ENCODE peak calls at places on chromosomes 16 and 17, in nine cellular contexts. K, L, D, G, C, J, F, O and M are unnamed samples.

GRCh38 chr17:81923302-81924260 is 4.0 kb downstream of the MAFG start:
- DNase-seq in K (peak), L (peak), D (peak), G (no peak), C (peak), J (peak), F (peak), O (peak), M (peak)

GRCh38 chr17:60832206-60832605 is 154.6 kb downstream of the BCAS3 start:
- DNase-seq in K (no peak), L (no peak), D (no peak), G (no peak), C (no peak), J (no peak), F (peak), O (no peak), M (no peak)

GRCh38 chr17:73371846-73372245 is 60.0 kb upstream of the CDC42EP4 start:
- DNase-seq in K (no peak), L (no peak), D (no peak), G (no peak), C (no peak), J (no peak), F (no peak), O (no peak), M (no peak)

GRCh38 chr17:18988546-18989173 is 15.9 kb downstream of the FAM83G start:
- DNase-seq in K (no peak), L (no peak), D (no peak), G (no peak), C (no peak), J (peak), F (no peak), O (no peak), M (no peak)

GRCh38 chr17:75498019-75498725 is 17.2 kb downstream of the CASKIN2 start:
- DNase-seq in K (no peak), L (no peak), D (no peak), G (no peak), C (no peak), J (no peak), F (no peak), O (no peak), M (no peak)

GRCh38 chr17:34852614-34853013 is 108.6 kb downstream of the CCT6B start:
- DNase-seq in K (no peak), L (no peak), D (peak), G (no peak), C (no peak), J (no peak), F (no peak), O (no peak), M (no peak)

GRCh38 chr16:4682616-4683254 is 10.6 kb upstream of the NUDT16L1 start:
- DNase-seq in K (no peak), L (no peak), D (peak), G (no peak), C (no peak), J (no peak), F (peak), O (no peak), M (no peak)

GRCh38 chr16:26791166-26791565 is 275.6 kb upstream of the C16orf82 start:
- DNase-seq in K (no peak), L (no peak), D (no peak), G (no peak), C (no peak), J (no peak), F (no peak), O (no peak), M (no peak)

GRCh38 chr17:57640079-57640478 is 105.0 kb downstream of the CCDC182 start:
- DNase-seq in K (no peak), L (no peak), D (peak), G (no peak), C (no peak), J (no peak), F (no peak), O (no peak), M (no peak)

GRCh38 chr17:28643979-28644781 is 778 bp downstream of the BLTP2 start:
- DNase-seq in K (peak), L (peak), D (peak), G (no peak), C (no peak), J (peak), F (peak), O (peak), M (no peak)

GRCh38 chr16:16013812-16014211 is 64.4 kb downstream of the ABCC1 start:
- DNase-seq in K (no peak), L (no peak), D (no peak), G (no peak), C (no peak), J (no peak), F (no peak), O (no peak), M (no peak)

GRCh38 chr17:34269969-34270368 is at the start of gene CCL7:
- DNase-seq in K (no peak), L (no peak), D (no peak), G (no peak), C (no peak), J (no peak), F (no peak), O (no peak), M (peak)

GRCh38 chr17:31663576-31663975 is 195.5 kb downstream of the COPRS start:
- DNase-seq in K (no peak), L (no peak), D (peak), G (no peak), C (no peak), J (no peak), F (peak), O (no peak), M (no peak)

GRCh38 chr16:74577882-74578366 is 29.0 kb downstream of the GLG1 start:
- DNase-seq in K (no peak), L (no peak), D (no peak), G (no peak), C (peak), J (no peak), F (peak), O (no peak), M (no peak)

GRCh38 chr16:70754874-70755600 is 45.9 kb downstream of the VAC14 start:
- DNase-seq in K (no peak), L (no peak), D (no peak), G (no peak), C (no peak), J (no peak), F (no peak), O (no peak), M (no peak)

GRCh38 chr17:55421179-55421934 is at the start of gene MMD:
- DNase-seq in K (peak), L (no peak), D (no peak), G (no peak), C (no peak), J (peak), F (peak), O (peak), M (no peak)

GRCh38 chr17:31100840-31101239 is 6.1 kb downstream of the NF1 start:
- DNase-seq in K (no peak), L (no peak), D (no peak), G (no peak), C (no peak), J (no peak), F (no peak), O (no peak), M (no peak)

GRCh38 chr17:68061512-68062313 is 26.2 kb downstream of the KPNA2 start:
- DNase-seq in K (no peak), L (no peak), D (no peak), G (no peak), C (no peak), J (no peak), F (peak), O (no peak), M (no peak)

GRCh38 chr17:77503293-77503655 is 362.5 kb downstream of the SEC14L1 start:
- DNase-seq in K (peak), L (no peak), D (no peak), G (no peak), C (no peak), J (no peak), F (no peak), O (no peak), M (no peak)

GRCh38 chr17:78905111-78905510 is 2.1 kb upstream of the CEP295NL start:
- DNase-seq in K (no peak), L (no peak), D (no peak), G (no peak), C (no peak), J (no peak), F (no peak), O (no peak), M (no peak)

GRCh38 chr17:956905-957304 is 22.7 kb downstream of the NXN start:
- DNase-seq in K (no peak), L (no peak), D (no peak), G (no peak), C (no peak), J (no peak), F (no peak), O (peak), M (no peak)

GRCh38 chr16:70433456-70434103 is 5.3 kb downstream of the ST3GAL2 start:
- DNase-seq in K (peak), L (no peak), D (no peak), G (no peak), C (no peak), J (no peak), F (peak), O (no peak), M (peak)

GRCh38 chr16:10333321-10334032 is 52.4 kb upstream of the ATF7IP2 start:
- DNase-seq in K (no peak), L (no peak), D (no peak), G (no peak), C (no peak), J (no peak), F (no peak), O (no peak), M (no peak)

GRCh38 chr17:3558603-3559269 is 1.1 kb upstream of the TRPV3 start:
- DNase-seq in K (no peak), L (no peak), D (no peak), G (no peak), C (peak), J (peak), F (no peak), O (no peak), M (no peak)

GRCh38 chr17:78252111-78252634 is 20.7 kb downstream of the TMEM235 start:
- DNase-seq in K (no peak), L (no peak), D (no peak), G (no peak), C (no peak), J (peak), F (no peak), O (no peak), M (no peak)

DNA sequence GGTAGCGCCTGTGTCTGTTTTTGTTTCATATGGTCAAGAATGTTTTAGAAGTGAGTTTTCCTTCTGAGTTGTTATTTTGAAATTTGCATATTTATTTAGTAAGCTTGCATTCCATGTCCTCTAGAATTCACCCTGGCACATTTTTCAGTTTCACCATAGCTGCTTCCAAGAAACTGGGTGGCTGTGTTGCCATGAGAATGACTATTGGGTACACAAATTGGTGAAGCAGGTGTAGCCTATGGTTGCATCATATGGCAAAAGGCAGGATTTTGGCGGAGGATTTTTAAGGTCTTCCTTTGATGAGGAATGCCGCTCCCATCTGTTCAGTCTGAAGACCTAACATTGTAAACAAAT is 1.3 kb downstream of the HERPUD1 start:
- DNase-seq in K (no peak), L (no peak), D (no peak), G (no peak), C (no peak), J (no peak), F (peak), O (no peak), M (no peak)
- H3K4me3 ChIP-seq in K (peak), L (peak), D (peak), G (peak), C (peak), J (peak), F (peak), O (peak), M (peak)

DNA sequence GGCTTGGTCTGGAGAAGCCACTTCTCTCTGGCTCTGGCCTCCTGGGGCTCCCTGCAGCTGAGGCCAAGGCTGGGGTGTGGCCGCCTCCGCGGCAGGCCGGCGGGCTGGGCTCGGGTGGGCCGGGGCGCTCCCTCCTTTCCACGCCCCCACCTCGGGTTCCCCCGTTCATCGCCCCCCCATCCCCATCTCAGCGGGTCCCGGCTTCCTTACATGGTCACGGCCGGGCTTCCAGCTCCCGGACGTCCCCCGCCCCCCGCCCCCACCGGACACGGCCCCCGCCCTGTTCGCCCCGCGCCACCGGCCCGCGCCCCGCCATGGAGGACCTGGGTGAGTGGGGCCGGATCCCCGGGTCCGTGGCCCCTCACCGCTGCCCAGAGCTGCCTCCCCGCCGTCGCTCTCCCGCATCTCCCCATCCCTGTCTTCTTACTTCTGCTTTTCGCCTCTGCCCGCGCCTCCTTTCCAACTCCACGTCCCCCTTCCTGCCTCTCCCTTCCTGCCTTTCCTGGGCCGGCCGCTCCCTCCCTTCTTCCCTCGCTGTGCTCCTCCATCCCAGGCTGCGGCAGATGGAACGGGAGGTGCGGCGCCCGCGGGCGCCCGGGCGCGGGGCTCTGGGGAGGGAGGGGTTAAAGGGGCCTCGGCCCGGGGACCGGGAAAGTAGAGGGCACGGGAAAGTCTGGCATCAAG is at the start of gene TGFB1I1:
- DNase-seq in K (peak), L (peak), D (peak), G (peak), C (peak), J (peak), F (peak), O (peak), M (no peak)
- H3K4me3 ChIP-seq in K (peak), L (peak), D (peak), G (peak), C (peak), J (peak), F (peak), O (peak), M (peak)

GRCh38 chr17:7283471-7284216 is 2.1 kb downstream of the SLC2A4 start:
- DNase-seq in K (no peak), L (no peak), D (no peak), G (no peak), C (no peak), J (no peak), F (no peak), O (no peak), M (no peak)
- H3K4me3 ChIP-seq in K (peak), L (no peak), D (no peak), G (no peak), C (no peak), J (no peak), F (peak), O (no peak), M (no peak)

GRCh38 chr16:81004646-81005353 is 1.9 kb downstream of the CMC2 start:
- DNase-seq in K (no peak), L (peak), D (peak), G (no peak), C (peak), J (peak), F (peak), O (peak), M (no peak)
- H3K4me3 ChIP-seq in K (peak), L (no peak), D (no peak), G (peak), C (peak), J (peak), F (peak), O (peak), M (peak)

GRCh38 chr17:40344321-40345160 is 20.0 kb downstream of the GJD3 start:
- DNase-seq in K (no peak), L (no peak), D (no peak), G (no peak), C (no peak), J (no peak), F (no peak), O (no peak), M (no peak)

GRCh38 chr17:40345161-40346034 is 19.1 kb downstream of the GJD3 start:
- DNase-seq in K (peak), L (no peak), D (peak), G (no peak), C (no peak), J (peak), F (peak), O (peak), M (no peak)

GRCh38 chr17:40347319-40348135 is 17.0 kb downstream of the GJD3 start:
- DNase-seq in K (no peak), L (no peak), D (no peak), G (no peak), C (no peak), J (no peak), F (no peak), O (no peak), M (no peak)

GRCh38 chr17:40346768-40347154 is 17.8 kb downstream of the GJD3 start:
- DNase-seq in K (no peak), L (no peak), D (no peak), G (no peak), C (no peak), J (no peak), F (no peak), O (no peak), M (no peak)

DNA sequence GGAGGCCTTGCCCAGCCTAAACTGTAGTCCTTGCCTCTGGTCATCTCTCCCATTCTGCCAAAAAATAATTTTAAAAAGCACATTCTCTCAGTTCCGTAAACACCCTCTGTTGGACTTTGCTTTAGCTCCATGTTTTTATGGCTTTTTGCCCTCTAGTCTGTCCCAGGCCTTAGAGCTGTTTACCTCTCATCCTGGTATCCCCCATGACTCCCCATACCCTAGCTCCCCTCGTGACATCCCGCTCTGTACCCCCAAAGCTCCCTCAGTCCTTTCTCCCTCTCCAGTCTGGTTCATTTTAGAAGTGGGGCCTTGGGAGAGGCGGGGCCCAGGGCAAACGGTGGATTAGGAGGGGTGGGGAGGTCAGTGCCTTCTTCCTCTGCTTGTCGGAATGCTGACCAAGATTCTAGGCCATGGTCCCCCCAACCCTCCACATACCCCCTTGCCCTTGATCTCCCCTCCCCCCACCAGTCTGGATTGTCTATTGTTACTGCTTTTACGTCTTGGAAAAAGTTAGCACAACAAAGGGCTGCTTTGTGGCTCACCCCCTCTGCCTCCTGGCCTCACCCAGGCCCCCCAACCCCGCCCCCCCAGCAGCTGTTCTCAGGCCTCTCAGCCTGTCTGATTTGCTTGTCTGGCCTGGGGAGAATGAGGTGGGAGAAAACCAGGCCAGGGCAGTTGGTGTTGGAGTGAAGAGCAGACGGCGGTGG is 18.3 kb downstream of the GJD3 start:
- DNase-seq in K (no peak), L (no peak), D (no peak), G (no peak), C (no peak), J (peak), F (no peak), O (no peak), M (no peak)
- H3K4me3 ChIP-seq in K (peak), L (no peak), D (no peak), G (no peak), C (peak), J (peak), F (peak), O (peak), M (peak)